ENCODE peak calls at places on chromosomes 5 and 9, in nine cellular contexts. H, Q, F, S, O, V, W, N and R are unnamed samples.

GRCh38 chr5:37554938-37555337 is 175.8 kb downstream of the WDR70 start:
- DNase-seq in H (no peak), Q (no peak), F (no peak), S (no peak), O (no peak), V (no peak), W (peak; percentile 37), N (peak; percentile 19), R (no peak)

GRCh38 chr5:119270955-119271757 is 84.7 kb upstream of the TNFAIP8 start:
- DNase-seq in H (no peak), Q (no peak), F (no peak), S (no peak), O (no peak), V (no peak), W (no peak), N (peak; percentile 81), R (no peak)

GRCh38 chr5:124824637-124825158 is 78.3 kb upstream of the ZNF608 start:
- DNase-seq in H (no peak), Q (peak; percentile 49), F (no peak), S (peak; percentile 20), O (no peak), V (no peak), W (peak; percentile 79), N (peak; percentile 96), R (peak; percentile 13)

GRCh38 chr5:181107699-181108098 is 23.3 kb downstream of the OR2V1 start:
- DNase-seq in H (no peak), Q (no peak), F (no peak), S (no peak), O (no peak), V (no peak), W (no peak), N (no peak), R (no peak)

GRCh38 chr9:136533775-136534157 is 12.1 kb downstream of the NOTCH1 start:
- DNase-seq in H (no peak), Q (no peak), F (no peak), S (no peak), O (peak; percentile 79), V (peak; percentile 54), W (no peak), N (no peak), R (no peak)

GRCh38 chr9:96006961-96007360 is 131.5 kb downstream of the ERCC6L2 start:
- DNase-seq in H (no peak), Q (peak; percentile 1), F (no peak), S (no peak), O (no peak), V (no peak), W (peak; percentile 78), N (peak; percentile 14), R (peak; percentile 30)

GRCh38 chr9:82410306-82410705 is 421.7 kb downstream of the SPATA31D1 start:
- DNase-seq in H (no peak), Q (no peak), F (no peak), S (peak; percentile 1), O (no peak), V (no peak), W (peak; percentile 49), N (no peak), R (no peak)

GRCh38 chr5:179259731-179260323 is 85.4 kb downstream of the ADAMTS2 start:
- DNase-seq in H (no peak), Q (no peak), F (no peak), S (no peak), O (no peak), V (no peak), W (peak; percentile 33), N (no peak), R (no peak)

GRCh38 chr5:33939863-33940262 is 3.7 kb downstream of the RXFP3 start:
- DNase-seq in H (no peak), Q (no peak), F (no peak), S (no peak), O (no peak), V (no peak), W (peak; percentile 60), N (peak; percentile 34), R (peak; percentile 36)

GRCh38 chr5:157160001-157160400 is 6.1 kb downstream of the GARIN3 start:
- DNase-seq in H (no peak), Q (no peak), F (no peak), S (no peak), O (no peak), V (no peak), W (no peak), N (no peak), R (no peak)

GRCh38 chr9:86099695-86100364 is 472 bp upstream of the GOLM1 start:
- DNase-seq in H (no peak), Q (no peak), F (peak; percentile 32), S (peak; percentile 29), O (no peak), V (peak; percentile 26), W (peak; percentile 79), N (peak; percentile 65), R (peak; percentile 56)
- TF ChIP-seq CTCF in H (no peak), Q (peak; percentile 1), F (no peak), S (no peak), O (no peak), V (no peak), W (no peak), N (no peak), R (no peak)

GRCh38 chr5:66281309-66281708 is 137.2 kb downstream of the SREK1 start:
- DNase-seq in H (no peak), Q (no peak), F (no peak), S (no peak), O (no peak), V (no peak), W (no peak), N (no peak), R (no peak)

GRCh38 chr5:66285343-66285942 is 141.3 kb downstream of the SREK1 start:
- DNase-seq in H (no peak), Q (no peak), F (no peak), S (no peak), O (no peak), V (no peak), W (no peak), N (no peak), R (no peak)

GRCh38 chr5:66284588-66285342 is 140.7 kb downstream of the SREK1 start:
- DNase-seq in H (no peak), Q (no peak), F (no peak), S (no peak), O (no peak), V (no peak), W (no peak), N (no peak), R (no peak)
- TF ChIP-seq CTCF in H (no peak), Q (no peak), F (no peak), S (no peak), O (no peak), V (no peak), W (no peak), N (no peak), R (no peak)

GRCh38 chr5:133906303-133906702 is 62.1 kb downstream of the C5orf15 start:
- DNase-seq in H (no peak), Q (no peak), F (no peak), S (no peak), O (no peak), V (no peak), W (no peak), N (no peak), R (no peak)
- TF ChIP-seq CTCF in H (no peak), Q (no peak), F (no peak), S (no peak), O (no peak), V (no peak), W (no peak), N (no peak), R (no peak)

DNA sequence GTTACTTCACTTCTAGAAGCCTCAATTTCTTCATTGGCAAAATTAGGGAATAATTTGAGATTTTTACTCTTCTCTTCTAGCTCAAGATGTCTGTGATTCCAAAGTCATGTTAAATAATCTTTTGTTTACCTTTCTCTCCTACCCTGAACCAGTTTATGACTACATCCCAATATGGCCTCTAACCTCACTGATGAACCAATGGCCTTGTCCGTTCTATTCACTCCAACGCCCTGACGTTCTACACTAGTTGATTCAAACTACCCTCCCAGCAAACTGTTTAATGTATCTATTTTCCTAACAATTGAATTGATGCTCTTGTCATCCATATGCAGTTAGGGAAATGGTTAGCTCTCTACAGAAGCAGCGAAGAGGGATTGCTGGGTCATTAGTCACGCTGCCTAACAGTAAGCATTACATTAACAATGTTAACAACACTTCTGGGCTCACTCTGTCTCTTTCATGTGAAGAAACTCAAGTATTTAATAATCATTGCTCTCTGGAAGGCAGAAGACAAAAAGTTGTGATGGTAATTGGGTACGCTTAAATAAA is 38.0 kb downstream of the RAPGEF1 start:
- DNase-seq in H (no peak), Q (no peak), F (no peak), S (no peak), O (no peak), V (no peak), W (no peak), N (peak; percentile 44), R (no peak)
- TF ChIP-seq CTCF in H (no peak), Q (no peak), F (no peak), S (no peak), O (no peak), V (no peak), W (no peak), N (no peak), R (no peak)

GRCh38 chr9:124163988-124164350 is 93.8 kb upstream of the NEK6 start:
- DNase-seq in H (no peak), Q (no peak), F (no peak), S (no peak), O (no peak), V (no peak), W (no peak), N (no peak), R (no peak)
- TF ChIP-seq CTCF in H (no peak), Q (no peak), F (no peak), S (no peak), O (no peak), V (no peak), W (no peak), N (no peak), R (no peak)

GRCh38 chr5:154118832-154119442 is 71.6 kb upstream of the GALNT10 start:
- DNase-seq in H (no peak), Q (no peak), F (no peak), S (peak; percentile 35), O (no peak), V (no peak), W (no peak), N (no peak), R (no peak)
- TF ChIP-seq CTCF in H (no peak), Q (no peak), F (no peak), S (no peak), O (no peak), V (no peak), W (no peak), N (no peak), R (no peak)

DNA sequence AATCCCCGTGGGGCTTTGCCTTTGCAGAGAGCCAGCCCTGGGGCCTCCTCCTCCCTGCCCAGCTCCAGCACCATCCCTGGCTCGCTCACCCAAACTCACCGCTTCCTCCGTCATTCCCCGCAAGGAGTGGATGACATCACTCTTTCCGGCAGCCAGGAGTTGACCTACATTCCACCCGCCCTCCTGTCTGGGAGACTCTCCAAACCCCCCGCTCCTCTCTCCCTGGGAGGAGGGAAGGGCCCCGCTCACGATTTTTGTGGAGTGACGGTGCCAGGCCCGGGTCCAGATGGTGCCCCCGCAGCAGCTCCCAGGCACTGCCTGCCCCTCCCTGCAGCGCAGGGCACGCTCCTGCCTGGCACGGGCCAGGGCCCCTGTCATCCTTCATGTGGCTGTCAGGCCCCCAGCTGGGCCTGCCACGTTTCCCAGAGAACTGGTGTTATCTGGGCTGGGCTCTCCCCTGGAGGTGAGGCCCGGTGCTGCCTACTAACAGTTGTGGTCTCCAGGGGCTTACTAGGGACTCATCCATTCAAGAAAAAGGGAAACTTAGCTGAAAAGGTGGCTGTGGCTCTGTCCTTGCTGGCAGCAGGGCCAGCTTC is 52.3 kb downstream of the NTNG2 start:
- DNase-seq in H (no peak), Q (peak; percentile 66), F (peak; percentile 79), S (peak; percentile 37), O (no peak), V (peak; percentile 75), W (peak; percentile 64), N (peak; percentile 63), R (peak; percentile 87)
- TF ChIP-seq CTCF in H (no peak), Q (peak; percentile 18), F (peak; percentile 41), S (no peak), O (no peak), V (no peak), W (no peak), N (no peak), R (peak; percentile 6)